ENCODE peak calls at places on chromosomes 13 and 19, in four cellular contexts. One of them, this sample, is unnamed.

GRCh38 chr13:30247406-30247805 is 59.9 kb downstream of the KATNAL1 start:
- DNase-seq in mesendoderm: no peak
- DNase-seq in IMR-90: no peak
- DNase-seq in H9: no peak
- DNase-seq in this sample: no peak

GRCh38 chr13:75145926-75146325 is 336.0 kb downstream of the TBC1D4 start:
- DNase-seq in mesendoderm: no peak
- DNase-seq in IMR-90: no peak
- DNase-seq in H9: no peak
- DNase-seq in this sample: no peak

GRCh38 chr19:13978306-13978705 is 26.0 kb downstream of the DCAF15 start:
- DNase-seq in IMR-90: no peak
- DNase-seq in H9: peak
- DNase-seq in mesendoderm: peak
- DNase-seq in this sample: peak

GRCh38 chr19:6064016-6064702 is 46.1 kb downstream of the RFX2 start:
- DNase-seq in IMR-90: no peak
- DNase-seq in mesendoderm: peak
- DNase-seq in H9: no peak
- DNase-seq in this sample: no peak

GRCh38 chr13:34347784-34348573 is 530.0 kb downstream of the RFC3 start:
- DNase-seq in mesendoderm: no peak
- DNase-seq in IMR-90: no peak
- DNase-seq in H9: no peak
- DNase-seq in this sample: no peak

GRCh38 chr13:59834801-59835200 is 328.9 kb downstream of the DIAPH3 start:
- DNase-seq in mesendoderm: no peak
- DNase-seq in IMR-90: peak
- DNase-seq in H9: no peak
- DNase-seq in this sample: no peak

GRCh38 chr13:44465318-44465717 is 91.7 kb downstream of the SERP2 start:
- DNase-seq in mesendoderm: no peak
- DNase-seq in H9: no peak
- DNase-seq in IMR-90: peak
- DNase-seq in this sample: no peak

GRCh38 chr13:102846261-102847015 is 606 bp downstream of the ERCC5 start:
- DNase-seq in IMR-90: peak
- DNase-seq in H9: peak
- DNase-seq in mesendoderm: peak
- DNase-seq in this sample: no peak

GRCh38 chr13:25844559-25845434 is 207.0 kb downstream of the SHISA2 start:
- DNase-seq in mesendoderm: no peak
- DNase-seq in H9: no peak
- DNase-seq in IMR-90: no peak
- DNase-seq in this sample: no peak

GRCh38 chr13:73268306-73268705 is 209.5 kb downstream of the KLF5 start:
- DNase-seq in IMR-90: peak
- DNase-seq in mesendoderm: no peak
- DNase-seq in H9: no peak
- DNase-seq in this sample: no peak

GRCh38 chr13:112207124-112207523 is 140.2 kb downstream of the SOX1 start:
- DNase-seq in IMR-90: no peak
- DNase-seq in H9: no peak
- DNase-seq in mesendoderm: peak
- DNase-seq in this sample: no peak

GRCh38 chr13:75196112-75196855 is 285.7 kb downstream of the TBC1D4 start:
- DNase-seq in mesendoderm: no peak
- DNase-seq in IMR-90: peak
- DNase-seq in H9: no peak
- DNase-seq in this sample: no peak

GRCh38 chr19:3734310-3734600 is 26.1 kb downstream of the TJP3 start:
- DNase-seq in mesendoderm: no peak
- DNase-seq in H9: no peak
- DNase-seq in IMR-90: no peak
- DNase-seq in this sample: no peak

GRCh38 chr13:97439196-97439595 is 5.2 kb downstream of the RAP2A start:
- DNase-seq in IMR-90: no peak
- DNase-seq in mesendoderm: peak
- DNase-seq in H9: no peak
- DNase-seq in this sample: no peak

GRCh38 chr13:104534847-104535246 is 1468.6 kb upstream of the SLC10A2 start:
- DNase-seq in IMR-90: no peak
- DNase-seq in H9: peak
- DNase-seq in mesendoderm: peak
- DNase-seq in this sample: peak

GRCh38 chr13:75359266-75359665 is 122.7 kb downstream of the TBC1D4 start:
- DNase-seq in mesendoderm: peak
- DNase-seq in H9: no peak
- DNase-seq in IMR-90: peak
- DNase-seq in this sample: peak

GRCh38 chr13:53138369-53139036 is 109.9 kb downstream of the OLFM4 start:
- DNase-seq in mesendoderm: peak
- DNase-seq in H9: no peak
- DNase-seq in IMR-90: peak
- DNase-seq in this sample: no peak

GRCh38 chr13:31380728-31381127 is 181.0 kb downstream of the B3GLCT start:
- DNase-seq in mesendoderm: no peak
- DNase-seq in H9: no peak
- DNase-seq in IMR-90: no peak
- DNase-seq in this sample: no peak

GRCh38 chr13:45925151-45925550 is 73.6 kb upstream of the SIAH3 start:
- DNase-seq in IMR-90: no peak
- DNase-seq in mesendoderm: no peak
- DNase-seq in H9: no peak
- DNase-seq in this sample: no peak

GRCh38 chr13:99251908-99252307 is 6.3 kb downstream of the GPR18 start:
- DNase-seq in IMR-90: no peak
- DNase-seq in mesendoderm: no peak
- DNase-seq in H9: no peak
- DNase-seq in this sample: no peak

GRCh38 chr19:42546831-42547500 is 18.7 kb upstream of the CEACAM1 start:
- DNase-seq in H9: no peak
- DNase-seq in mesendoderm: no peak
- DNase-seq in IMR-90: no peak
- DNase-seq in this sample: no peak

GRCh38 chr13:112793545-112794445 is 104.0 kb downstream of the ATP11A start:
- DNase-seq in mesendoderm: no peak
- DNase-seq in H9: no peak
- DNase-seq in IMR-90: no peak
- DNase-seq in this sample: no peak

GRCh38 chr13:33249066-33249465 is 36.5 kb downstream of the STARD13 start:
- DNase-seq in IMR-90: peak
- DNase-seq in H9: no peak
- DNase-seq in mesendoderm: no peak
- DNase-seq in this sample: no peak

GRCh38 chr13:44879452-44880058 is 109.7 kb downstream of the NUFIP1 start:
- DNase-seq in H9: no peak
- DNase-seq in IMR-90: peak
- DNase-seq in mesendoderm: peak
- DNase-seq in this sample: no peak

GRCh38 chr13:75749407-75749806 is 113.3 kb downstream of the LMO7 start:
- DNase-seq in H9: no peak
- DNase-seq in IMR-90: peak
- DNase-seq in mesendoderm: no peak
- DNase-seq in this sample: no peak

GRCh38 chr19:33339016-33339749 is 34.3 kb upstream of the CEBPG start:
- DNase-seq in IMR-90: no peak
- DNase-seq in H9: no peak
- DNase-seq in mesendoderm: no peak
- DNase-seq in this sample: no peak

GRCh38 chr13:75635621-75636338 is at the start of gene LMO7:
- DNase-seq in IMR-90: peak
- DNase-seq in mesendoderm: peak
- DNase-seq in H9: peak
- DNase-seq in this sample: peak

GRCh38 chr19:4722671-4723464 is 774 bp downstream of the DPP9 start:
- DNase-seq in mesendoderm: peak
- DNase-seq in IMR-90: peak
- DNase-seq in H9: no peak
- DNase-seq in this sample: no peak

GRCh38 chr13:50715402-50716146 is 127.9 kb downstream of the DLEU7 start:
- DNase-seq in mesendoderm: no peak
- DNase-seq in H9: no peak
- DNase-seq in IMR-90: no peak
- DNase-seq in this sample: no peak

GRCh38 chr13:76889254-76889653 is 3.0 kb upstream of the KCTD12 start:
- DNase-seq in mesendoderm: no peak
- DNase-seq in IMR-90: no peak
- DNase-seq in H9: no peak
- DNase-seq in this sample: no peak

GRCh38 chr13:92303428-92303827 is 905.0 kb downstream of the GPC5 start:
- DNase-seq in H9: no peak
- DNase-seq in mesendoderm: no peak
- DNase-seq in IMR-90: peak
- DNase-seq in this sample: no peak

GRCh38 chr13:37685206-37685605 is 86.6 kb upstream of the POSTN start:
- DNase-seq in H9: no peak
- DNase-seq in IMR-90: peak
- DNase-seq in mesendoderm: peak
- DNase-seq in this sample: no peak

GRCh38 chr13:37686501-37686900 is 87.9 kb upstream of the POSTN start:
- DNase-seq in H9: no peak
- DNase-seq in IMR-90: peak
- DNase-seq in mesendoderm: no peak
- DNase-seq in this sample: no peak

GRCh38 chr13:37695200-37695599 is 96.6 kb upstream of the POSTN start:
- DNase-seq in H9: no peak
- DNase-seq in IMR-90: no peak
- DNase-seq in mesendoderm: peak
- DNase-seq in this sample: no peak

GRCh38 chr13:37690361-37690760 is 91.8 kb upstream of the POSTN start:
- DNase-seq in IMR-90: no peak
- DNase-seq in H9: no peak
- DNase-seq in mesendoderm: no peak
- DNase-seq in this sample: no peak
- H3K56ac ChIP-seq in IMR-90: no peak
- H3K56ac ChIP-seq in H9: no peak
- H3K56ac ChIP-seq in mesendoderm: no peak
- H3K56ac ChIP-seq in this sample: no peak

GRCh38 chr13:39119422-39119821 is 81.2 kb downstream of the NHLRC3 start:
- DNase-seq in H9: no peak
- DNase-seq in IMR-90: no peak
- DNase-seq in mesendoderm: peak
- DNase-seq in this sample: no peak
- H3K56ac ChIP-seq in H9: no peak
- H3K56ac ChIP-seq in IMR-90: no peak
- H3K56ac ChIP-seq in mesendoderm: no peak
- H3K56ac ChIP-seq in this sample: no peak

GRCh38 chr19:1970003-1970805 is 29.2 kb downstream of the CSNK1G2 start:
- DNase-seq in IMR-90: no peak
- DNase-seq in mesendoderm: no peak
- DNase-seq in H9: no peak
- DNase-seq in this sample: no peak

GRCh38 chr19:1974381-1975066 is 33.6 kb downstream of the CSNK1G2 start:
- DNase-seq in IMR-90: no peak
- DNase-seq in mesendoderm: no peak
- DNase-seq in H9: no peak
- DNase-seq in this sample: no peak

GRCh38 chr19:1969176-1970002 is 28.4 kb downstream of the CSNK1G2 start:
- DNase-seq in mesendoderm: no peak
- DNase-seq in IMR-90: no peak
- DNase-seq in H9: no peak
- DNase-seq in this sample: no peak

GRCh38 chr19:1968279-1969175 is 27.6 kb downstream of the CSNK1G2 start:
- DNase-seq in mesendoderm: no peak
- DNase-seq in IMR-90: no peak
- DNase-seq in H9: no peak
- DNase-seq in this sample: no peak

DNA sequence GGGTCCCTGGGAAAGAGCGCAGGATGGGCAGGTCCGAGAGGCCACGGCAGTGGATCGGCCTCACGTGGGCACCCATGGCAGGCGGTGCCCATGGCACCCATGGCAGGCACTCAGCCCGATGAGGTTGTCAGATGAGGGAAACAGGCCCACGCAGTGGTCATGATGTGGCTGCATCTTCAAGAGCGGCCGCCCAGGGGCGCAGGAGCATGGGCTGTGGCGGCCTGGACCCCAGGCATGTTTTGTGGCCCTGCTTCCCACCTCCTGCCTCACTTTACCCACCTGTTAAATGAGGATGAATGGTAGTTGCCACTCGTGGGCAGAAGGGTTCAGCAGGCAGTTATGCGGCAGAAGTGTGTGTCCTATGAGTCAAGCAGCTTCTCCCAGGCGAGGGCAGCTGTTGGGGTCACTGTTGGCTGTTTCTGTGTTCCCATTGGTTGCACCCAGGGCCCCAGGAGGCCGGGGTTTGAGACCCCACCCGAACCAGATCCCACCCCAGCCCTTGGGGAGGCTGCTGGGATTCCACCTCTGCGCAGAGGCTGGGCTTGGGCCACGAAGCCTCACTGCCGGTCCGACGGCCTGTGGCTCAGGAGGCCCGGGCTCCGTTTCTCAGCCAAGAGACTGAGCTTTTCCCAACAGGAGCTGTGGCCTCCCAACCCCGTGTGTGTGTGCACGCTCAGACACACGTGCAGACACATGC is 30.0 kb downstream of the CSNK1G2 start:
- DNase-seq in mesendoderm: no peak
- DNase-seq in H9: no peak
- DNase-seq in IMR-90: no peak
- DNase-seq in this sample: no peak
- H3K56ac ChIP-seq in mesendoderm: no peak
- H3K56ac ChIP-seq in H9: no peak
- H3K56ac ChIP-seq in IMR-90: no peak
- H3K56ac ChIP-seq in this sample: no peak

GRCh38 chr13:109737606-109738005 is 48.8 kb downstream of the IRS2 start:
- DNase-seq in H9: no peak
- DNase-seq in IMR-90: peak
- DNase-seq in mesendoderm: no peak
- DNase-seq in this sample: no peak

GRCh38 chr13:109734002-109734785 is 52.2 kb downstream of the IRS2 start:
- DNase-seq in IMR-90: no peak
- DNase-seq in mesendoderm: no peak
- DNase-seq in H9: no peak
- DNase-seq in this sample: no peak

GRCh38 chr13:109738298-109738746 is 48.1 kb downstream of the IRS2 start:
- DNase-seq in mesendoderm: no peak
- DNase-seq in H9: no peak
- DNase-seq in IMR-90: no peak
- DNase-seq in this sample: no peak

GRCh38 chr13:109735567-109735966 is 50.8 kb downstream of the IRS2 start:
- DNase-seq in H9: no peak
- DNase-seq in IMR-90: no peak
- DNase-seq in mesendoderm: no peak
- DNase-seq in this sample: no peak

DNA sequence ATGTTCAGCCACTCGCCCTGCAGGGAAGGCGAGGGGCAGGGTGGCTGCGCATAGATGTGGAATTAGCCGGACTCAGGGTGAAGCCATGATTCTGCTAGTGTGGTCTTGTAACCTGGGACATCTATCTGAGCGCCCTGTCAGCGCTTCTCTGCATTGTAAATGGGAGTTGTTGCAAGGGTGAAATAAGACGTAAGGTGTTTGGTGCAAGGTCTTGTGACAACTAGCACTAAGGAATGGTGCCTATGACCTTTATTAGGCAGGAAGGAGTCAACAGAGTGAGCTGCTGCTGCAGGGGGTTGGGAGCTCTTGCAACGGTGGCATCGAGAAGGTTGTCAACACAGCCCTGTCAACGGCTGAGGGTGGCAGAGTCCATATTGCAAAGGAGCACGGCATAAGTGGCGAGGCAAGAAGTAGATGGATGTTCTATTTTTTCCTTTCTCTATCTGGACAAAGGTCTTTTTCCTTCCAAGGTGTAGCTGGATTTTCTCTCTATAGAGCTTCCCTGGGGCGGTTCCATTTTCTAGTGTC is 49.3 kb downstream of the IRS2 start:
- DNase-seq in H9: no peak
- DNase-seq in IMR-90: no peak
- DNase-seq in mesendoderm: no peak
- DNase-seq in this sample: no peak
- H3K56ac ChIP-seq in H9: no peak
- H3K56ac ChIP-seq in IMR-90: no peak
- H3K56ac ChIP-seq in mesendoderm: no peak
- H3K56ac ChIP-seq in this sample: no peak